ENCODE peak calls at places on chromosomes 2 and 18, in six cellular contexts. Q, I, T, P, S and Y are unnamed samples.
A peak's percentile ranks its signal among the peaks of the same experiment; 100 is the strongest.

GRCh38 chr2:217928324-217929293 is 74.2 kb downstream of the TNS1 start:
- DNase-seq in S (no peak), T (peak; percentile 40), Q (no peak), P (no peak), I (no peak), Y (no peak)

GRCh38 chr2:74441690-74442482 is at the start of gene RTKN:
- DNase-seq in I (no peak), S (no peak), Q (peak; percentile 87), P (peak; percentile 50), T (peak; percentile 41), Y (no peak)

GRCh38 chr2:208648368-208648767 is 241.8 kb downstream of the PTH2R start:
- DNase-seq in S (no peak), P (no peak), T (no peak), Q (no peak), I (no peak), Y (no peak)

GRCh38 chr18:79881695-79882094 is 69.8 kb downstream of the SLC66A2 start:
- DNase-seq in T (no peak), I (no peak), Q (no peak), S (no peak), P (no peak), Y (no peak)

GRCh38 chr2:203809991-203810510 is 57.5 kb upstream of the CTLA4 start:
- DNase-seq in Q (no peak), I (no peak), T (peak; percentile 25), P (no peak), S (no peak), Y (no peak)

GRCh38 chr2:56624181-56624580 is 440.4 kb downstream of the CCDC85A start:
- DNase-seq in S (no peak), Q (no peak), T (no peak), P (no peak), I (no peak), Y (no peak)

GRCh38 chr18:61891271-61891670 is 1.5 kb downstream of the RNF152 start:
- DNase-seq in S (no peak), I (no peak), P (no peak), Q (no peak), T (peak; percentile 16), Y (no peak)

GRCh38 chr2:108575132-108575966 is 41.1 kb downstream of the LIMS1 start:
- DNase-seq in P (no peak), T (peak; percentile 85), Q (no peak), S (peak; percentile 70), I (peak; percentile 63), Y (no peak)

GRCh38 chr2:76008001-76008702 is 297.4 kb upstream of the GCFC2 start:
- DNase-seq in S (peak; percentile 45), I (no peak), P (no peak), Q (peak; percentile 26), T (no peak), Y (peak; percentile 6)

GRCh38 chr2:1993711-1994682 is 249.7 kb upstream of the PXDN start:
- DNase-seq in I (no peak), S (no peak), T (peak; percentile 33), Q (no peak), P (no peak), Y (no peak)

GRCh38 chr2:37625781-37626548 is 45.5 kb downstream of the CDC42EP3 start:
- DNase-seq in P (no peak), I (no peak), Q (no peak), S (peak; percentile 82), T (peak; percentile 61), Y (no peak)
- H3K9ac ChIP-seq in P (no peak overlapping the region), I (no peak overlapping the region), Q (no peak overlapping the region), S (peak overlapping the region; percentile 76), T (peak overlapping the region; percentile 29), Y (no peak overlapping the region)

GRCh38 chr2:27795868-27796277 is 24.4 kb downstream of the MRPL33 start:
- DNase-seq in I (no peak), Q (no peak), S (no peak), T (peak; percentile 53), P (no peak), Y (no peak)
- H3K9ac ChIP-seq in I (no peak overlapping the region), Q (no peak overlapping the region), S (no peak overlapping the region), T (no peak overlapping the region), P (no peak overlapping the region), Y (no peak overlapping the region)

GRCh38 chr2:101474752-101475384 is at the start of gene RFX8:
- DNase-seq in S (no peak), Q (no peak), P (no peak), I (no peak), T (peak; percentile 97), Y (no peak)
- H3K9ac ChIP-seq in S (no peak within 1 kb of the TSS), Q (no peak within 1 kb of the TSS), P (peak within 1 kb of the TSS; percentile 83), I (no peak within 1 kb of the TSS), T (peak within 1 kb of the TSS; percentile 89), Y (peak within 1 kb of the TSS; percentile 81)

GRCh38 chr2:219280682-219281081 is 1.5 kb downstream of the DNAJB2 start:
- DNase-seq in I (peak; percentile 44), S (no peak), P (no peak), T (no peak), Q (no peak), Y (no peak)
- H3K9ac ChIP-seq in I (peak overlapping the region; percentile 91), S (no peak overlapping the region), P (peak overlapping the region; percentile 57), T (peak overlapping the region; percentile 97), Q (no peak overlapping the region), Y (no peak overlapping the region)

DNA sequence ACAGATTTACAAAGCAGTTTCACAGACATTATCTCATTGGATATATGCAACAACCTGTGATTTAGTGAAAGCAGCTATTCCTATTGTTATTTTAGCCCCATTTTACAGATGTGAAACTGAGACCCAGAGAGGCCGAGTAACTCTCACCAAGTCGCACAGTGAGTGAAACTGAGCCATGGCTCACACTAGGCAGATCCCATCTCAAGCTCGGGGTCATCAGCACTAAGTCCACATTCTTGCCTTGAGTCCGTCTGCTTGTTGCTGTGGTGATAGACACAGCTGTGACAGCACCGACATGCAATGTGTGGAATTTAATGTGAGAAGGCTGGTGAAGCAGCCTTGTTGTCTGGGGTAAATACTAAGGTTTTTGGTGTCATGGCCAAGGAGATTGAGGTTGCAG is 40.3 kb upstream of the GMCL1 start:
- DNase-seq in T (peak; percentile 93), I (no peak), Q (peak; percentile 43), P (no peak), S (no peak), Y (peak; percentile 35)
- H3K9ac ChIP-seq in T (peak overlapping the region; percentile 74), I (no peak overlapping the region), Q (no peak overlapping the region), P (no peak overlapping the region), S (peak overlapping the region; percentile 65), Y (no peak overlapping the region)

DNA sequence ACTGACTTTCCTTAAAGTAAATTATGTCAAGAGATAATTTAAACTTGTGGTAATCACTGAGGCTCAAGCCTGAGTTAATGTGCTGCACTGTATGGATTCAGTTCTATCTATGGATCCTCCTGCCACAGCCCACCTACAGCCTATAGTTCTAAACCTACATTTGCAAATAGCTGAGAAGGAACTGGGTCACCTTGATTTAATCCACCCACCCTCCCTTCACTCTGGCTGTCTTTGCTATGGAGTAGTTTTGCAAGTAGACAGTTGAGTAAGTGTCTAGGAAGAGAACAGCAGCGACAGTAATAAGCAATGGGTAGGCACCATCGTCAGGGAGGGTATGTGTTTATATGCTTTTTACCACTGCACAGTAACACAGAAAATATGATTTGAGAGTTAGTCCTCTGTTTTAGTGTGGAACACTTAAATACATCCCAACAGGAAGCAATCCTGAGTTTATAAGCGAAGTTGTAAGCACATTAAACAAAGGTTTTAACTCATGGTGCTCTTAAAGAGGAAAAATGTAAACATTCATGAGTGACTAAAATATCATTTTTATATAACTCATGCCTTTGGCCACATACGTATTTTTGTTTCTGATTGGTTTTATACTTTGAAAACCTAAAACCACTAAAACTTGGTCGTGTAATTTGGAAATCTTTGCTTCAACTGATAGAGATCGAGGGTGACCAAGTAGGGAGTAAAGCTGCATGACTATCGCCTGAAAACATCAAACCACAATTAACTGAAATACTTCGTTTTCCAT is 36.3 kb upstream of the CHRNA1 start:
- DNase-seq in P (no peak), S (no peak), Q (no peak), I (peak; percentile 16), T (no peak), Y (no peak)
- H3K9ac ChIP-seq in P (no peak overlapping the region), S (no peak overlapping the region), Q (no peak overlapping the region), I (no peak overlapping the region), T (no peak overlapping the region), Y (no peak overlapping the region)

DNA sequence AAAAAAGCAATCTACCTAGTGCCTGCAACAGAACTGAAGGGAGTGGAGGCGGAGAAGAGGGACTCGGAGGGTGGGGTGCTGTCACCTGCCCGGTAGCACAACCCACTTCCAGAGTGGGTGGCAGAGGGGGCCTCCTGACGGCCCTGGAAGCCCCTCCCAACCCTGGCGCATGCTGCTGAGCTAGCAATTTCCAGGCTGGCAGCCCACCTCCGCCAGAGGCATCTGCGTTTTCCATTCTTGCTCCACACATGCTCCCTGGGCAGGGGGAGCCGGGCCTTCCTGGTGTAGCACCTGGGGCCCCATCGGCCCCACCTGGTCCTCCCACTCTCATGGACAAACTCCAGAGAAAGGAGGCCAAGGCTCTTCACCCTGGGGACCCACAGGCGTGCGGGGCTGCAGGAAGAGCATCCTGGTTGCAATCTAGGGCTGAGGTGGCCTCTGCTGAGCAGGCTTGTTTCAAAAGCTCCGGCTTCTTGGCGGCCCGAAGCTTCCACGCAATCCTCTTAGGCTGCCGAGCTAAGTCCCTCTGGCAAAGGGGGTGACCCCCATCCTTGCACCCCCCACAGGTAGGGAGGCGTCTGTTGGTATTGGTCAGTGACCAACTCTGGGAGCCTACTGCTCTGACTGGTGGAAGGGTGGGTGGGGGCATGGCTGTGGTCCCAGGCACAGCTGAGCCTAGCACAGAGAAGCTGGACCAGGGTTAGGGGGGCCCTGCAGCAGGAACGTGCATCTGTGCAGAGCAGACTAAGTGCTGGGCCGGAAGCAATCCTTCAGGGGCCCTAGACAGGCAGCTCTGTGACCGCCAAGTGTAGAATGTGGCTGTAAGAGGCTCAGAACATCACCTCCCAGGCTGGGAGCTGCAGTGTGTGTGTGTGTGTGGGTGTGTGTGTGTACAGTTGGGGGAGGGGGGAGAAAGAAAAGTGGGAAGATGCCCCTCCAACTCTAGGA is 2.6 kb downstream of the HS6ST1 start:
- DNase-seq in P (no peak), T (peak; percentile 55), I (no peak), S (no peak), Q (no peak), Y (no peak)
- H3K9ac ChIP-seq in P (peak overlapping the region; percentile 21), T (peak overlapping the region; percentile 80), I (no peak overlapping the region), S (no peak overlapping the region), Q (no peak overlapping the region), Y (peak overlapping the region; percentile 96)